ENCODE peak calls at places on chromosomes 13 and 19, in four cellular contexts. One of them, this sample, is unnamed.
A peak's percentile ranks its signal among the peaks of the same experiment; 100 is the strongest.

GRCh38 chr13:34349091-34349722 is 531.3 kb downstream of the RFC3 start:
- DNase-seq in CD4-positive, CD25-positive, alpha-beta regulatory T cell: no peak
- DNase-seq in prostate gland: no peak
- DNase-seq in heart right ventricle: peak; percentile 77
- DNase-seq in this sample: peak; percentile 31

GRCh38 chr19:28727133-28727834 is 485.7 kb downstream of the UQCRFS1 start:
- DNase-seq in CD4-positive, CD25-positive, alpha-beta regulatory T cell: no peak
- DNase-seq in prostate gland: no peak
- DNase-seq in heart right ventricle: no peak
- DNase-seq in this sample: no peak

GRCh38 chr13:60689076-60689475 is 292.1 kb downstream of the TDRD3 start:
- DNase-seq in CD4-positive, CD25-positive, alpha-beta regulatory T cell: no peak
- DNase-seq in prostate gland: no peak
- DNase-seq in heart right ventricle: no peak
- DNase-seq in this sample: no peak

GRCh38 chr19:17550076-17550667 is 5.3 kb upstream of the COLGALT1 start:
- DNase-seq in CD4-positive, CD25-positive, alpha-beta regulatory T cell: no peak
- DNase-seq in prostate gland: no peak
- DNase-seq in heart right ventricle: no peak
- DNase-seq in this sample: no peak

GRCh38 chr13:31476266-31476665 is 263.1 kb upstream of the RXFP2 start:
- DNase-seq in CD4-positive, CD25-positive, alpha-beta regulatory T cell: no peak
- DNase-seq in prostate gland: no peak
- DNase-seq in heart right ventricle: no peak
- DNase-seq in this sample: no peak

GRCh38 chr19:3573162-3573857 is 566 bp downstream of the HMG20B start:
- DNase-seq in CD4-positive, CD25-positive, alpha-beta regulatory T cell: no peak
- DNase-seq in prostate gland: no peak
- DNase-seq in heart right ventricle: no peak
- DNase-seq in this sample: peak; percentile 45

GRCh38 chr13:94093652-94094310 is 385.7 kb downstream of the DCT start:
- DNase-seq in CD4-positive, CD25-positive, alpha-beta regulatory T cell: no peak
- DNase-seq in prostate gland: no peak
- DNase-seq in heart right ventricle: no peak
- DNase-seq in this sample: no peak

GRCh38 chr13:66888698-66889097 is 341.4 kb downstream of the PCDH9 start:
- DNase-seq in CD4-positive, CD25-positive, alpha-beta regulatory T cell: no peak
- DNase-seq in prostate gland: no peak
- DNase-seq in heart right ventricle: no peak
- DNase-seq in this sample: no peak

GRCh38 chr19:58581227-58582141 is 8.3 kb upstream of the MZF1 start:
- DNase-seq in CD4-positive, CD25-positive, alpha-beta regulatory T cell: peak; percentile 92
- DNase-seq in prostate gland: peak; percentile 81
- DNase-seq in heart right ventricle: peak; percentile 88
- DNase-seq in this sample: peak; percentile 89

GRCh38 chr13:56706485-56706884 is 434.2 kb upstream of the PRR20A start:
- DNase-seq in CD4-positive, CD25-positive, alpha-beta regulatory T cell: no peak
- DNase-seq in prostate gland: no peak
- DNase-seq in heart right ventricle: no peak
- DNase-seq in this sample: no peak

GRCh38 chr13:73275163-73275562 is 216.4 kb downstream of the KLF5 start:
- DNase-seq in CD4-positive, CD25-positive, alpha-beta regulatory T cell: peak; percentile 49
- DNase-seq in prostate gland: no peak
- DNase-seq in heart right ventricle: no peak
- DNase-seq in this sample: no peak

GRCh38 chr13:91346848-91347211 is 657 bp upstream of the MIR17HG start:
- DNase-seq in CD4-positive, CD25-positive, alpha-beta regulatory T cell: peak; percentile 82
- DNase-seq in prostate gland: peak; percentile 21
- DNase-seq in heart right ventricle: no peak
- DNase-seq in this sample: no peak

GRCh38 chr13:99859178-99860177 is 112.1 kb downstream of the ZIC5 start:
- DNase-seq in CD4-positive, CD25-positive, alpha-beta regulatory T cell: peak; percentile 29
- DNase-seq in prostate gland: no peak
- DNase-seq in heart right ventricle: no peak
- DNase-seq in this sample: no peak

GRCh38 chr19:35155441-35155840 is 906 bp downstream of the FXYD5 start:
- DNase-seq in CD4-positive, CD25-positive, alpha-beta regulatory T cell: peak; percentile 49
- DNase-seq in prostate gland: no peak
- DNase-seq in heart right ventricle: no peak
- DNase-seq in this sample: no peak

GRCh38 chr13:40682449-40683240 is 16.2 kb upstream of the FOXO1 start:
- DNase-seq in CD4-positive, CD25-positive, alpha-beta regulatory T cell: peak; percentile 47
- DNase-seq in prostate gland: no peak
- DNase-seq in heart right ventricle: no peak
- DNase-seq in this sample: no peak

GRCh38 chr19:46309056-46309455 is 12.2 kb downstream of the HIF3A start:
- DNase-seq in CD4-positive, CD25-positive, alpha-beta regulatory T cell: no peak
- DNase-seq in prostate gland: no peak
- DNase-seq in heart right ventricle: no peak
- DNase-seq in this sample: no peak

GRCh38 chr19:45782820-45783785 is 813 bp upstream of the DMPK start:
- DNase-seq in CD4-positive, CD25-positive, alpha-beta regulatory T cell: no peak
- DNase-seq in prostate gland: peak; percentile 65
- DNase-seq in heart right ventricle: peak; percentile 84
- DNase-seq in this sample: no peak

GRCh38 chr13:73991884-73992283 is 142.3 kb downstream of the KLF12 start:
- DNase-seq in CD4-positive, CD25-positive, alpha-beta regulatory T cell: no peak
- DNase-seq in prostate gland: no peak
- DNase-seq in heart right ventricle: no peak
- DNase-seq in this sample: no peak

GRCh38 chr19:29315566-29315965 is 102.6 kb upstream of the UQCRFS1 start:
- DNase-seq in CD4-positive, CD25-positive, alpha-beta regulatory T cell: no peak
- DNase-seq in prostate gland: no peak
- DNase-seq in heart right ventricle: no peak
- DNase-seq in this sample: no peak

GRCh38 chr19:12796146-12797071 is 5.1 kb downstream of the JUNB start:
- DNase-seq in CD4-positive, CD25-positive, alpha-beta regulatory T cell: peak; percentile 86
- DNase-seq in prostate gland: peak; percentile 66
- DNase-seq in heart right ventricle: peak; percentile 78
- DNase-seq in this sample: peak; percentile 75

GRCh38 chr19:13920940-13921744 is 15.1 kb downstream of the CC2D1A start:
- DNase-seq in CD4-positive, CD25-positive, alpha-beta regulatory T cell: peak; percentile 65
- DNase-seq in prostate gland: no peak
- DNase-seq in heart right ventricle: no peak
- DNase-seq in this sample: peak; percentile 43

GRCh38 chr19:13057744-13058143 is 44.9 kb downstream of the LYL1 start:
- DNase-seq in CD4-positive, CD25-positive, alpha-beta regulatory T cell: no peak
- DNase-seq in prostate gland: no peak
- DNase-seq in heart right ventricle: no peak
- DNase-seq in this sample: no peak

GRCh38 chr13:30429721-30430694 is 7.7 kb downstream of the UBE2L5 start:
- DNase-seq in CD4-positive, CD25-positive, alpha-beta regulatory T cell: peak; percentile 41
- DNase-seq in prostate gland: no peak
- DNase-seq in heart right ventricle: no peak
- DNase-seq in this sample: no peak

GRCh38 chr13:61795580-61795979 is 379.9 kb upstream of the PCDH20 start:
- DNase-seq in CD4-positive, CD25-positive, alpha-beta regulatory T cell: no peak
- DNase-seq in prostate gland: no peak
- DNase-seq in heart right ventricle: no peak
- DNase-seq in this sample: no peak

GRCh38 chr19:11737964-11738745 is 591 bp downstream of the ZNF823 start:
- DNase-seq in CD4-positive, CD25-positive, alpha-beta regulatory T cell: peak; percentile 51
- DNase-seq in prostate gland: peak; percentile 29
- DNase-seq in heart right ventricle: peak; percentile 23
- DNase-seq in this sample: peak; percentile 70

GRCh38 chr19:41691268-41691970 is 3.3 kb upstream of the CEACAM7 start:
- DNase-seq in CD4-positive, CD25-positive, alpha-beta regulatory T cell: peak; percentile 30
- DNase-seq in prostate gland: no peak
- DNase-seq in heart right ventricle: no peak
- DNase-seq in this sample: no peak

GRCh38 chr19:33819875-33820781 is 23.5 kb downstream of the KCTD15 start:
- DNase-seq in CD4-positive, CD25-positive, alpha-beta regulatory T cell: peak; percentile 80
- DNase-seq in prostate gland: peak; percentile 89
- DNase-seq in heart right ventricle: peak; percentile 86
- DNase-seq in this sample: peak; percentile 87

GRCh38 chr19:16258440-16258903 is 60.8 kb downstream of the AP1M1 start:
- DNase-seq in CD4-positive, CD25-positive, alpha-beta regulatory T cell: no peak
- DNase-seq in prostate gland: no peak
- DNase-seq in heart right ventricle: peak; percentile 91
- DNase-seq in this sample: peak; percentile 64

GRCh38 chr13:34750078-34750703 is 191.9 kb upstream of the NBEA start:
- DNase-seq in CD4-positive, CD25-positive, alpha-beta regulatory T cell: no peak
- DNase-seq in prostate gland: no peak
- DNase-seq in heart right ventricle: peak; percentile 45
- DNase-seq in this sample: no peak

GRCh38 chr13:80483157-80483556 is 142.2 kb upstream of the SPRY2 start:
- DNase-seq in CD4-positive, CD25-positive, alpha-beta regulatory T cell: no peak
- DNase-seq in prostate gland: no peak
- DNase-seq in heart right ventricle: no peak
- DNase-seq in this sample: no peak

GRCh38 chr13:94188173-94188869 is 291.2 kb downstream of the DCT start:
- DNase-seq in CD4-positive, CD25-positive, alpha-beta regulatory T cell: no peak
- DNase-seq in prostate gland: no peak
- DNase-seq in heart right ventricle: no peak
- DNase-seq in this sample: no peak

GRCh38 chr19:54178581-54179261 is 5.8 kb upstream of the TMC4 start:
- DNase-seq in CD4-positive, CD25-positive, alpha-beta regulatory T cell: peak; percentile 43
- DNase-seq in prostate gland: no peak
- DNase-seq in heart right ventricle: no peak
- DNase-seq in this sample: no peak

GRCh38 chr13:51385114-51385513 is 45.6 kb downstream of the SERPINE3 start:
- DNase-seq in CD4-positive, CD25-positive, alpha-beta regulatory T cell: no peak
- DNase-seq in prostate gland: no peak
- DNase-seq in heart right ventricle: no peak
- DNase-seq in this sample: no peak
- H3K27ac ChIP-seq in CD4-positive, CD25-positive, alpha-beta regulatory T cell: no peak overlapping the region
- H3K27ac ChIP-seq in prostate gland: no peak overlapping the region
- H3K27ac ChIP-seq in heart right ventricle: no peak overlapping the region
- H3K27ac ChIP-seq in this sample: no peak overlapping the region

GRCh38 chr13:113115363-113116205 is 7.0 kb upstream of the F10 start:
- DNase-seq in CD4-positive, CD25-positive, alpha-beta regulatory T cell: no peak
- DNase-seq in prostate gland: no peak
- DNase-seq in heart right ventricle: no peak
- DNase-seq in this sample: no peak
- H3K4me3 ChIP-seq in CD4-positive, CD25-positive, alpha-beta regulatory T cell: no peak overlapping the region
- H3K4me3 ChIP-seq in prostate gland: no peak overlapping the region
- H3K4me3 ChIP-seq in heart right ventricle: no peak overlapping the region
- H3K4me3 ChIP-seq in this sample: no peak overlapping the region

DNA sequence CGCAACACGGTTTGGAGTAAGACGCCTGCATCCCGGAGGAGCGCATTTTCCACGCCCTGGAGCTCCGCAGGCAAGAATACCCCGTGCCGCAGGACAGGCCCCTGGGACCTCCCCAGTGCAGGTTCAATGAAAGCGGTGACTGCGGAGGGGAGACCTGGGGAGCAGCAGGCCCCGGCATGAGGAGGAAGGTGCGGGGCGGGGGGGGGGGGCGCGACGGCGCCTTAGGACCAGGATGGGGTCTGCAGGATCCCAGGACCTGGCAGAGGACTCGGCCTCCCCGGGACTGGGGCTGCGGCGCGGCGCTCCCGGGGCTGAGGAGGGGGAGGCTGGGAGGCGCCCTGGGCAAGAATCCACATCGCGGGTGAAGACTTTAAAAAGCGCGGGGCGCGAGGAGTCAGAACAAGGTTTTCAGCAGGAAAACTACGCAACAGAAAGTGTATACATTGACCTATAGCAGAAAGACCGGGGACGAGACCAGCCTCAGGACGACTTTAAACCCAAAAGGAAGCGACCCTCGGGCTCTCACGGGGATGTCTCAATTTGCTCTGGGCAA is 428 bp downstream of the ZNF611 start:
- DNase-seq in CD4-positive, CD25-positive, alpha-beta regulatory T cell: no peak
- DNase-seq in prostate gland: peak; percentile 12
- DNase-seq in heart right ventricle: no peak
- DNase-seq in this sample: no peak
- H3K27ac ChIP-seq in CD4-positive, CD25-positive, alpha-beta regulatory T cell: peak overlapping the region; percentile 87
- H3K27ac ChIP-seq in prostate gland: peak overlapping the region; percentile 91
- H3K27ac ChIP-seq in heart right ventricle: peak overlapping the region; percentile 91
- H3K27ac ChIP-seq in this sample: peak overlapping the region; percentile 87

GRCh38 chr19:30710721-30711120 is 338.5 kb downstream of the ZNF536 start:
- DNase-seq in CD4-positive, CD25-positive, alpha-beta regulatory T cell: no peak
- DNase-seq in prostate gland: no peak
- DNase-seq in heart right ventricle: no peak
- DNase-seq in this sample: no peak
- H3K4me3 ChIP-seq in CD4-positive, CD25-positive, alpha-beta regulatory T cell: no peak overlapping the region
- H3K4me3 ChIP-seq in prostate gland: no peak overlapping the region
- H3K4me3 ChIP-seq in heart right ventricle: no peak overlapping the region
- H3K4me3 ChIP-seq in this sample: no peak overlapping the region

GRCh38 chr19:49094505-49095482 is 9.5 kb downstream of the SNRNP70 start:
- DNase-seq in CD4-positive, CD25-positive, alpha-beta regulatory T cell: no peak
- DNase-seq in prostate gland: no peak
- DNase-seq in heart right ventricle: peak; percentile 73
- DNase-seq in this sample: no peak
- H3K27ac ChIP-seq in CD4-positive, CD25-positive, alpha-beta regulatory T cell: no peak overlapping the region
- H3K27ac ChIP-seq in prostate gland: no peak overlapping the region
- H3K27ac ChIP-seq in heart right ventricle: no peak overlapping the region
- H3K27ac ChIP-seq in this sample: no peak overlapping the region

This sample was measured in lung.